ENCODE peak calls at places on chromosomes 3 and 15, in ten cellular contexts. One of them, this sample, is unnamed.
A peak's percentile ranks its signal among the peaks of the same experiment; 100 is the strongest.

GRCh38 chr3:292038-292437 is 95.5 kb downstream of the CHL1 start:
- DNase-seq in amygdala: no peak
- DNase-seq in cerebellar cortex: no peak
- DNase-seq in nephron progenitor cell: no peak
- DNase-seq in non-pigmented ciliary epithelial cell: no peak
- DNase-seq in T-helper 1 cell: no peak
- DNase-seq in HFF-Myc: no peak
- DNase-seq in stimulated activated CD4-positive, alpha-beta T cell treated with anti-CD3 and anti-CD28 coated beads, Interleukin-12 subunit alpha, Interleukin-12 subunit beta, amount 100 ng/mL, for 4 hours: no peak
- DNase-seq in stimulated activated naive CD8-positive, alpha-beta T cell treated with anti-CD3 and anti-CD28 coated beads, Interleukin-15, Interleukin-2, amounts not matched to agents 100 U/mL and 50 U/mL, for 24 hours: no peak
- DNase-seq in NB4: no peak
- DNase-seq in this sample: no peak

GRCh38 chr15:59691194-59691805 is 2.2 kb upstream of the BNIP2 start:
- DNase-seq in amygdala: no peak
- DNase-seq in cerebellar cortex: peak; percentile 43
- DNase-seq in nephron progenitor cell: peak; percentile 21
- DNase-seq in non-pigmented ciliary epithelial cell: no peak
- DNase-seq in T-helper 1 cell: peak; percentile 50
- DNase-seq in HFF-Myc: no peak
- DNase-seq in stimulated activated CD4-positive, alpha-beta T cell treated with anti-CD3 and anti-CD28 coated beads, Interleukin-12 subunit alpha, Interleukin-12 subunit beta, amount 100 ng/mL, for 4 hours: peak; percentile 8
- DNase-seq in stimulated activated naive CD8-positive, alpha-beta T cell treated with anti-CD3 and anti-CD28 coated beads, Interleukin-15, Interleukin-2, amounts not matched to agents 100 U/mL and 50 U/mL, for 24 hours: peak; percentile 25
- DNase-seq in NB4: peak; percentile 67
- DNase-seq in this sample: peak; percentile 88

GRCh38 chr3:39126532-39127071 is 19.1 kb downstream of the TTC21A start:
- DNase-seq in amygdala: no peak
- DNase-seq in cerebellar cortex: peak; percentile 60
- DNase-seq in nephron progenitor cell: peak; percentile 38
- DNase-seq in non-pigmented ciliary epithelial cell: no peak
- DNase-seq in T-helper 1 cell: peak; percentile 32
- DNase-seq in HFF-Myc: peak; percentile 52
- DNase-seq in stimulated activated CD4-positive, alpha-beta T cell treated with anti-CD3 and anti-CD28 coated beads, Interleukin-12 subunit alpha, Interleukin-12 subunit beta, amount 100 ng/mL, for 4 hours: no peak
- DNase-seq in stimulated activated naive CD8-positive, alpha-beta T cell treated with anti-CD3 and anti-CD28 coated beads, Interleukin-15, Interleukin-2, amounts not matched to agents 100 U/mL and 50 U/mL, for 24 hours: peak; percentile 48
- DNase-seq in NB4: peak; percentile 59
- DNase-seq in this sample: peak; percentile 81

GRCh38 chr15:45128971-45129639 is 574 bp downstream of the DUOXA1 start:
- DNase-seq in amygdala: no peak
- DNase-seq in cerebellar cortex: no peak
- DNase-seq in nephron progenitor cell: no peak
- DNase-seq in non-pigmented ciliary epithelial cell: no peak
- DNase-seq in T-helper 1 cell: no peak
- DNase-seq in HFF-Myc: no peak
- DNase-seq in stimulated activated CD4-positive, alpha-beta T cell treated with anti-CD3 and anti-CD28 coated beads, Interleukin-12 subunit alpha, Interleukin-12 subunit beta, amount 100 ng/mL, for 4 hours: no peak
- DNase-seq in stimulated activated naive CD8-positive, alpha-beta T cell treated with anti-CD3 and anti-CD28 coated beads, Interleukin-15, Interleukin-2, amounts not matched to agents 100 U/mL and 50 U/mL, for 24 hours: no peak
- DNase-seq in NB4: no peak
- DNase-seq in this sample: no peak

GRCh38 chr3:125186800-125187598 is 25.5 kb downstream of the SLC12A8 start:
- DNase-seq in amygdala: no peak
- DNase-seq in cerebellar cortex: peak; percentile 89
- DNase-seq in nephron progenitor cell: peak; percentile 10
- DNase-seq in non-pigmented ciliary epithelial cell: no peak
- DNase-seq in T-helper 1 cell: no peak
- DNase-seq in HFF-Myc: no peak
- DNase-seq in stimulated activated CD4-positive, alpha-beta T cell treated with anti-CD3 and anti-CD28 coated beads, Interleukin-12 subunit alpha, Interleukin-12 subunit beta, amount 100 ng/mL, for 4 hours: no peak
- DNase-seq in stimulated activated naive CD8-positive, alpha-beta T cell treated with anti-CD3 and anti-CD28 coated beads, Interleukin-15, Interleukin-2, amounts not matched to agents 100 U/mL and 50 U/mL, for 24 hours: no peak
- DNase-seq in NB4: no peak
- DNase-seq in this sample: no peak

GRCh38 chr3:126659915-126660886 is 5.3 kb upstream of the TXNRD3 start:
- DNase-seq in amygdala: no peak
- DNase-seq in cerebellar cortex: no peak
- DNase-seq in nephron progenitor cell: no peak
- DNase-seq in non-pigmented ciliary epithelial cell: no peak
- DNase-seq in T-helper 1 cell: no peak
- DNase-seq in HFF-Myc: no peak
- DNase-seq in stimulated activated CD4-positive, alpha-beta T cell treated with anti-CD3 and anti-CD28 coated beads, Interleukin-12 subunit alpha, Interleukin-12 subunit beta, amount 100 ng/mL, for 4 hours: no peak
- DNase-seq in stimulated activated naive CD8-positive, alpha-beta T cell treated with anti-CD3 and anti-CD28 coated beads, Interleukin-15, Interleukin-2, amounts not matched to agents 100 U/mL and 50 U/mL, for 24 hours: no peak
- DNase-seq in NB4: peak; percentile 16
- DNase-seq in this sample: no peak

GRCh38 chr3:71984843-71985594 is 200.1 kb upstream of the PROK2 start:
- DNase-seq in amygdala: no peak
- DNase-seq in cerebellar cortex: no peak
- DNase-seq in nephron progenitor cell: no peak
- DNase-seq in non-pigmented ciliary epithelial cell: no peak
- DNase-seq in T-helper 1 cell: peak; percentile 66
- DNase-seq in HFF-Myc: no peak
- DNase-seq in stimulated activated CD4-positive, alpha-beta T cell treated with anti-CD3 and anti-CD28 coated beads, Interleukin-12 subunit alpha, Interleukin-12 subunit beta, amount 100 ng/mL, for 4 hours: no peak
- DNase-seq in stimulated activated naive CD8-positive, alpha-beta T cell treated with anti-CD3 and anti-CD28 coated beads, Interleukin-15, Interleukin-2, amounts not matched to agents 100 U/mL and 50 U/mL, for 24 hours: peak; percentile 9
- DNase-seq in NB4: no peak
- DNase-seq in this sample: no peak

GRCh38 chr15:46848704-46849103 is 868.6 kb upstream of the SEMA6D start:
- DNase-seq in amygdala: no peak
- DNase-seq in cerebellar cortex: no peak
- DNase-seq in nephron progenitor cell: no peak
- DNase-seq in non-pigmented ciliary epithelial cell: no peak
- DNase-seq in T-helper 1 cell: no peak
- DNase-seq in HFF-Myc: no peak
- DNase-seq in stimulated activated CD4-positive, alpha-beta T cell treated with anti-CD3 and anti-CD28 coated beads, Interleukin-12 subunit alpha, Interleukin-12 subunit beta, amount 100 ng/mL, for 4 hours: no peak
- DNase-seq in stimulated activated naive CD8-positive, alpha-beta T cell treated with anti-CD3 and anti-CD28 coated beads, Interleukin-15, Interleukin-2, amounts not matched to agents 100 U/mL and 50 U/mL, for 24 hours: no peak
- DNase-seq in NB4: no peak
- DNase-seq in this sample: no peak

GRCh38 chr3:99783009-99783573 is 34.6 kb upstream of the CMSS1 start:
- DNase-seq in amygdala: no peak
- DNase-seq in cerebellar cortex: no peak
- DNase-seq in nephron progenitor cell: no peak
- DNase-seq in non-pigmented ciliary epithelial cell: peak; percentile 91
- DNase-seq in T-helper 1 cell: no peak
- DNase-seq in HFF-Myc: peak; percentile 75
- DNase-seq in stimulated activated CD4-positive, alpha-beta T cell treated with anti-CD3 and anti-CD28 coated beads, Interleukin-12 subunit alpha, Interleukin-12 subunit beta, amount 100 ng/mL, for 4 hours: no peak
- DNase-seq in stimulated activated naive CD8-positive, alpha-beta T cell treated with anti-CD3 and anti-CD28 coated beads, Interleukin-15, Interleukin-2, amounts not matched to agents 100 U/mL and 50 U/mL, for 24 hours: no peak
- DNase-seq in NB4: no peak
- DNase-seq in this sample: no peak

GRCh38 chr3:126433496-126434263 is 39.0 kb downstream of the CFAP100 start:
- DNase-seq in amygdala: no peak
- DNase-seq in cerebellar cortex: no peak
- DNase-seq in nephron progenitor cell: no peak
- DNase-seq in non-pigmented ciliary epithelial cell: no peak
- DNase-seq in T-helper 1 cell: no peak
- DNase-seq in HFF-Myc: no peak
- DNase-seq in stimulated activated CD4-positive, alpha-beta T cell treated with anti-CD3 and anti-CD28 coated beads, Interleukin-12 subunit alpha, Interleukin-12 subunit beta, amount 100 ng/mL, for 4 hours: no peak
- DNase-seq in stimulated activated naive CD8-positive, alpha-beta T cell treated with anti-CD3 and anti-CD28 coated beads, Interleukin-15, Interleukin-2, amounts not matched to agents 100 U/mL and 50 U/mL, for 24 hours: no peak
- DNase-seq in NB4: no peak
- DNase-seq in this sample: no peak

GRCh38 chr3:197475514-197475913 is 80.3 kb downstream of the BDH1 start:
- DNase-seq in amygdala: no peak
- DNase-seq in cerebellar cortex: peak; percentile 77
- DNase-seq in nephron progenitor cell: no peak
- DNase-seq in non-pigmented ciliary epithelial cell: no peak
- DNase-seq in T-helper 1 cell: no peak
- DNase-seq in HFF-Myc: no peak
- DNase-seq in stimulated activated CD4-positive, alpha-beta T cell treated with anti-CD3 and anti-CD28 coated beads, Interleukin-12 subunit alpha, Interleukin-12 subunit beta, amount 100 ng/mL, for 4 hours: no peak
- DNase-seq in stimulated activated naive CD8-positive, alpha-beta T cell treated with anti-CD3 and anti-CD28 coated beads, Interleukin-15, Interleukin-2, amounts not matched to agents 100 U/mL and 50 U/mL, for 24 hours: no peak
- DNase-seq in NB4: no peak
- DNase-seq in this sample: no peak

GRCh38 chr15:41666353-41666920 is 6.2 kb downstream of the MGA start:
- DNase-seq in amygdala: no peak
- DNase-seq in cerebellar cortex: no peak
- DNase-seq in nephron progenitor cell: no peak
- DNase-seq in non-pigmented ciliary epithelial cell: no peak
- DNase-seq in T-helper 1 cell: no peak
- DNase-seq in HFF-Myc: no peak
- DNase-seq in stimulated activated CD4-positive, alpha-beta T cell treated with anti-CD3 and anti-CD28 coated beads, Interleukin-12 subunit alpha, Interleukin-12 subunit beta, amount 100 ng/mL, for 4 hours: no peak
- DNase-seq in stimulated activated naive CD8-positive, alpha-beta T cell treated with anti-CD3 and anti-CD28 coated beads, Interleukin-15, Interleukin-2, amounts not matched to agents 100 U/mL and 50 U/mL, for 24 hours: no peak
- DNase-seq in NB4: no peak
- DNase-seq in this sample: no peak

GRCh38 chr3:149638401-149639092 is 19.3 kb downstream of the WWTR1 start:
- DNase-seq in amygdala: no peak
- DNase-seq in cerebellar cortex: no peak
- DNase-seq in nephron progenitor cell: no peak
- DNase-seq in non-pigmented ciliary epithelial cell: no peak
- DNase-seq in T-helper 1 cell: no peak
- DNase-seq in HFF-Myc: peak; percentile 83
- DNase-seq in stimulated activated CD4-positive, alpha-beta T cell treated with anti-CD3 and anti-CD28 coated beads, Interleukin-12 subunit alpha, Interleukin-12 subunit beta, amount 100 ng/mL, for 4 hours: no peak
- DNase-seq in stimulated activated naive CD8-positive, alpha-beta T cell treated with anti-CD3 and anti-CD28 coated beads, Interleukin-15, Interleukin-2, amounts not matched to agents 100 U/mL and 50 U/mL, for 24 hours: no peak
- DNase-seq in NB4: no peak
- DNase-seq in this sample: no peak

GRCh38 chr3:49712166-49712565 is 7.3 kb downstream of the AMIGO3 start:
- DNase-seq in amygdala: no peak
- DNase-seq in cerebellar cortex: no peak
- DNase-seq in nephron progenitor cell: no peak
- DNase-seq in non-pigmented ciliary epithelial cell: no peak
- DNase-seq in T-helper 1 cell: no peak
- DNase-seq in HFF-Myc: no peak
- DNase-seq in stimulated activated CD4-positive, alpha-beta T cell treated with anti-CD3 and anti-CD28 coated beads, Interleukin-12 subunit alpha, Interleukin-12 subunit beta, amount 100 ng/mL, for 4 hours: no peak
- DNase-seq in stimulated activated naive CD8-positive, alpha-beta T cell treated with anti-CD3 and anti-CD28 coated beads, Interleukin-15, Interleukin-2, amounts not matched to agents 100 U/mL and 50 U/mL, for 24 hours: no peak
- DNase-seq in NB4: no peak
- DNase-seq in this sample: no peak

GRCh38 chr15:49847937-49848823 is 227.3 kb downstream of the DTWD1 start:
- DNase-seq in amygdala: no peak
- DNase-seq in cerebellar cortex: no peak
- DNase-seq in nephron progenitor cell: no peak
- DNase-seq in non-pigmented ciliary epithelial cell: peak; percentile 93
- DNase-seq in T-helper 1 cell: no peak
- DNase-seq in HFF-Myc: peak; percentile 83
- DNase-seq in stimulated activated CD4-positive, alpha-beta T cell treated with anti-CD3 and anti-CD28 coated beads, Interleukin-12 subunit alpha, Interleukin-12 subunit beta, amount 100 ng/mL, for 4 hours: no peak
- DNase-seq in stimulated activated naive CD8-positive, alpha-beta T cell treated with anti-CD3 and anti-CD28 coated beads, Interleukin-15, Interleukin-2, amounts not matched to agents 100 U/mL and 50 U/mL, for 24 hours: no peak
- DNase-seq in NB4: no peak
- DNase-seq in this sample: no peak

GRCh38 chr3:192303235-192303634 is 424.1 kb downstream of the FGF12 start:
- DNase-seq in amygdala: no peak
- DNase-seq in cerebellar cortex: peak; percentile 88
- DNase-seq in nephron progenitor cell: no peak
- DNase-seq in non-pigmented ciliary epithelial cell: no peak
- DNase-seq in T-helper 1 cell: no peak
- DNase-seq in HFF-Myc: no peak
- DNase-seq in stimulated activated CD4-positive, alpha-beta T cell treated with anti-CD3 and anti-CD28 coated beads, Interleukin-12 subunit alpha, Interleukin-12 subunit beta, amount 100 ng/mL, for 4 hours: no peak
- DNase-seq in stimulated activated naive CD8-positive, alpha-beta T cell treated with anti-CD3 and anti-CD28 coated beads, Interleukin-15, Interleukin-2, amounts not matched to agents 100 U/mL and 50 U/mL, for 24 hours: no peak
- DNase-seq in NB4: no peak
- DNase-seq in this sample: no peak

GRCh38 chr3:83216919-83217594 is 1455.6 kb upstream of the GBE1 start:
- DNase-seq in amygdala: no peak
- DNase-seq in cerebellar cortex: no peak
- DNase-seq in nephron progenitor cell: no peak
- DNase-seq in non-pigmented ciliary epithelial cell: no peak
- DNase-seq in T-helper 1 cell: no peak
- DNase-seq in HFF-Myc: no peak
- DNase-seq in stimulated activated CD4-positive, alpha-beta T cell treated with anti-CD3 and anti-CD28 coated beads, Interleukin-12 subunit alpha, Interleukin-12 subunit beta, amount 100 ng/mL, for 4 hours: no peak
- DNase-seq in stimulated activated naive CD8-positive, alpha-beta T cell treated with anti-CD3 and anti-CD28 coated beads, Interleukin-15, Interleukin-2, amounts not matched to agents 100 U/mL and 50 U/mL, for 24 hours: no peak
- DNase-seq in NB4: no peak
- DNase-seq in this sample: no peak

GRCh38 chr3:13459605-13460340 is 20.3 kb upstream of the HDAC11 start:
- DNase-seq in amygdala: no peak
- DNase-seq in cerebellar cortex: no peak
- DNase-seq in nephron progenitor cell: no peak
- DNase-seq in non-pigmented ciliary epithelial cell: no peak
- DNase-seq in T-helper 1 cell: no peak
- DNase-seq in HFF-Myc: no peak
- DNase-seq in stimulated activated CD4-positive, alpha-beta T cell treated with anti-CD3 and anti-CD28 coated beads, Interleukin-12 subunit alpha, Interleukin-12 subunit beta, amount 100 ng/mL, for 4 hours: no peak
- DNase-seq in stimulated activated naive CD8-positive, alpha-beta T cell treated with anti-CD3 and anti-CD28 coated beads, Interleukin-15, Interleukin-2, amounts not matched to agents 100 U/mL and 50 U/mL, for 24 hours: no peak
- DNase-seq in NB4: no peak
- DNase-seq in this sample: peak; percentile 19

GRCh38 chr15:90560229-90560771 is 30.6 kb downstream of the CRTC3 start:
- DNase-seq in amygdala: no peak
- DNase-seq in cerebellar cortex: no peak
- DNase-seq in nephron progenitor cell: no peak
- DNase-seq in non-pigmented ciliary epithelial cell: peak; percentile 82
- DNase-seq in T-helper 1 cell: no peak
- DNase-seq in HFF-Myc: peak; percentile 86
- DNase-seq in stimulated activated CD4-positive, alpha-beta T cell treated with anti-CD3 and anti-CD28 coated beads, Interleukin-12 subunit alpha, Interleukin-12 subunit beta, amount 100 ng/mL, for 4 hours: no peak
- DNase-seq in stimulated activated naive CD8-positive, alpha-beta T cell treated with anti-CD3 and anti-CD28 coated beads, Interleukin-15, Interleukin-2, amounts not matched to agents 100 U/mL and 50 U/mL, for 24 hours: no peak
- DNase-seq in NB4: no peak
- DNase-seq in this sample: no peak

GRCh38 chr3:3053974-3054373 is 56.2 kb downstream of the IL5RA start:
- DNase-seq in amygdala: no peak
- DNase-seq in cerebellar cortex: no peak
- DNase-seq in nephron progenitor cell: no peak
- DNase-seq in non-pigmented ciliary epithelial cell: no peak
- DNase-seq in T-helper 1 cell: no peak
- DNase-seq in HFF-Myc: no peak
- DNase-seq in stimulated activated CD4-positive, alpha-beta T cell treated with anti-CD3 and anti-CD28 coated beads, Interleukin-12 subunit alpha, Interleukin-12 subunit beta, amount 100 ng/mL, for 4 hours: no peak
- DNase-seq in stimulated activated naive CD8-positive, alpha-beta T cell treated with anti-CD3 and anti-CD28 coated beads, Interleukin-15, Interleukin-2, amounts not matched to agents 100 U/mL and 50 U/mL, for 24 hours: no peak
- DNase-seq in NB4: no peak
- DNase-seq in this sample: peak; percentile 21

GRCh38 chr3:106628407-106628806 is 748.8 kb upstream of the CCDC54 start:
- DNase-seq in amygdala: no peak
- DNase-seq in cerebellar cortex: no peak
- DNase-seq in nephron progenitor cell: no peak
- DNase-seq in non-pigmented ciliary epithelial cell: no peak
- DNase-seq in T-helper 1 cell: no peak
- DNase-seq in HFF-Myc: peak; percentile 19
- DNase-seq in stimulated activated CD4-positive, alpha-beta T cell treated with anti-CD3 and anti-CD28 coated beads, Interleukin-12 subunit alpha, Interleukin-12 subunit beta, amount 100 ng/mL, for 4 hours: no peak
- DNase-seq in stimulated activated naive CD8-positive, alpha-beta T cell treated with anti-CD3 and anti-CD28 coated beads, Interleukin-15, Interleukin-2, amounts not matched to agents 100 U/mL and 50 U/mL, for 24 hours: no peak
- DNase-seq in NB4: no peak
- DNase-seq in this sample: peak; percentile 25

GRCh38 chr3:183895296-183895695 is 10.6 kb upstream of the PARL start:
- DNase-seq in amygdala: no peak
- DNase-seq in cerebellar cortex: peak; percentile 62
- DNase-seq in nephron progenitor cell: peak; percentile 21
- DNase-seq in non-pigmented ciliary epithelial cell: no peak
- DNase-seq in T-helper 1 cell: peak; percentile 53
- DNase-seq in HFF-Myc: no peak
- DNase-seq in stimulated activated CD4-positive, alpha-beta T cell treated with anti-CD3 and anti-CD28 coated beads, Interleukin-12 subunit alpha, Interleukin-12 subunit beta, amount 100 ng/mL, for 4 hours: no peak
- DNase-seq in stimulated activated naive CD8-positive, alpha-beta T cell treated with anti-CD3 and anti-CD28 coated beads, Interleukin-15, Interleukin-2, amounts not matched to agents 100 U/mL and 50 U/mL, for 24 hours: peak; percentile 15
- DNase-seq in NB4: peak; percentile 57
- DNase-seq in this sample: peak; percentile 64

GRCh38 chr15:63663906-63664305 is 66.7 kb downstream of the FBXL22 start:
- DNase-seq in amygdala: no peak
- DNase-seq in cerebellar cortex: no peak
- DNase-seq in nephron progenitor cell: no peak
- DNase-seq in non-pigmented ciliary epithelial cell: no peak
- DNase-seq in T-helper 1 cell: no peak
- DNase-seq in HFF-Myc: no peak
- DNase-seq in stimulated activated CD4-positive, alpha-beta T cell treated with anti-CD3 and anti-CD28 coated beads, Interleukin-12 subunit alpha, Interleukin-12 subunit beta, amount 100 ng/mL, for 4 hours: no peak
- DNase-seq in stimulated activated naive CD8-positive, alpha-beta T cell treated with anti-CD3 and anti-CD28 coated beads, Interleukin-15, Interleukin-2, amounts not matched to agents 100 U/mL and 50 U/mL, for 24 hours: no peak
- DNase-seq in NB4: no peak
- DNase-seq in this sample: no peak

GRCh38 chr3:178536271-178537079 is at the start of gene KCNMB2:
- DNase-seq in amygdala: no peak
- DNase-seq in cerebellar cortex: peak; percentile 29
- DNase-seq in nephron progenitor cell: peak; percentile 6
- DNase-seq in non-pigmented ciliary epithelial cell: no peak
- DNase-seq in T-helper 1 cell: no peak
- DNase-seq in HFF-Myc: no peak
- DNase-seq in stimulated activated CD4-positive, alpha-beta T cell treated with anti-CD3 and anti-CD28 coated beads, Interleukin-12 subunit alpha, Interleukin-12 subunit beta, amount 100 ng/mL, for 4 hours: no peak
- DNase-seq in stimulated activated naive CD8-positive, alpha-beta T cell treated with anti-CD3 and anti-CD28 coated beads, Interleukin-15, Interleukin-2, amounts not matched to agents 100 U/mL and 50 U/mL, for 24 hours: no peak
- DNase-seq in NB4: no peak
- DNase-seq in this sample: no peak